ENCODE peak calls at places on chromosomes 5 and 9, in five cellular contexts. One of them, this sample, is unnamed.

GRCh38 chr9:75712690-75713089 is 177.8 kb upstream of the PCSK5 start:
- DNase-seq in hepatocyte: no peak
- DNase-seq in amygdala: no peak
- DNase-seq in MV-4-11: no peak
- DNase-seq in stimulated activated naive CD8-positive, alpha-beta T cell treated with anti-CD3 and anti-CD28 coated beads, Interleukin-15, amount 100 ng/mL, for 72 hours: no peak
- DNase-seq in this sample: peak; percentile 45

GRCh38 chr5:72441861-72442540 is 65.2 kb downstream of the ZNF366 start:
- DNase-seq in stimulated activated naive CD8-positive, alpha-beta T cell treated with anti-CD3 and anti-CD28 coated beads, Interleukin-15, amount 100 ng/mL, for 72 hours: no peak
- DNase-seq in amygdala: no peak
- DNase-seq in hepatocyte: no peak
- DNase-seq in MV-4-11: peak; percentile 30
- DNase-seq in this sample: peak; percentile 97

GRCh38 chr5:172059661-172060100 is 53.2 kb upstream of the FBXW11 start:
- DNase-seq in MV-4-11: no peak
- DNase-seq in stimulated activated naive CD8-positive, alpha-beta T cell treated with anti-CD3 and anti-CD28 coated beads, Interleukin-15, amount 100 ng/mL, for 72 hours: no peak
- DNase-seq in hepatocyte: no peak
- DNase-seq in amygdala: no peak
- DNase-seq in this sample: peak; percentile 14

GRCh38 chr5:135718151-135718550 is 116.3 kb upstream of the SLC25A48 start:
- DNase-seq in amygdala: no peak
- DNase-seq in stimulated activated naive CD8-positive, alpha-beta T cell treated with anti-CD3 and anti-CD28 coated beads, Interleukin-15, amount 100 ng/mL, for 72 hours: no peak
- DNase-seq in hepatocyte: peak; percentile 58
- DNase-seq in MV-4-11: peak; percentile 54
- DNase-seq in this sample: peak; percentile 88

GRCh38 chr5:14260637-14261036 is 117.5 kb downstream of the TRIO start:
- DNase-seq in stimulated activated naive CD8-positive, alpha-beta T cell treated with anti-CD3 and anti-CD28 coated beads, Interleukin-15, amount 100 ng/mL, for 72 hours: no peak
- DNase-seq in amygdala: no peak
- DNase-seq in MV-4-11: no peak
- DNase-seq in hepatocyte: no peak
- DNase-seq in this sample: no peak

GRCh38 chr5:14773588-14773987 is 98.0 kb downstream of the ANKH start:
- DNase-seq in stimulated activated naive CD8-positive, alpha-beta T cell treated with anti-CD3 and anti-CD28 coated beads, Interleukin-15, amount 100 ng/mL, for 72 hours: no peak
- DNase-seq in hepatocyte: no peak
- DNase-seq in amygdala: no peak
- DNase-seq in MV-4-11: no peak
- DNase-seq in this sample: no peak

GRCh38 chr5:125125031-125125823 is 378.8 kb upstream of the ZNF608 start:
- DNase-seq in stimulated activated naive CD8-positive, alpha-beta T cell treated with anti-CD3 and anti-CD28 coated beads, Interleukin-15, amount 100 ng/mL, for 72 hours: no peak
- DNase-seq in amygdala: no peak
- DNase-seq in hepatocyte: no peak
- DNase-seq in MV-4-11: no peak
- DNase-seq in this sample: peak; percentile 28

GRCh38 chr9:90813523-90813922 is 11.9 kb downstream of the SYK start:
- DNase-seq in MV-4-11: no peak
- DNase-seq in amygdala: no peak
- DNase-seq in stimulated activated naive CD8-positive, alpha-beta T cell treated with anti-CD3 and anti-CD28 coated beads, Interleukin-15, amount 100 ng/mL, for 72 hours: no peak
- DNase-seq in hepatocyte: no peak
- DNase-seq in this sample: no peak

GRCh38 chr5:65566505-65566904 is 3.4 kb downstream of the PPWD1 start:
- DNase-seq in MV-4-11: no peak
- DNase-seq in hepatocyte: no peak
- DNase-seq in amygdala: no peak
- DNase-seq in stimulated activated naive CD8-positive, alpha-beta T cell treated with anti-CD3 and anti-CD28 coated beads, Interleukin-15, amount 100 ng/mL, for 72 hours: no peak
- DNase-seq in this sample: no peak

GRCh38 chr9:33290994-33291397 is 680 bp downstream of the NFX1 start:
- DNase-seq in amygdala: no peak
- DNase-seq in MV-4-11: no peak
- DNase-seq in hepatocyte: no peak
- DNase-seq in stimulated activated naive CD8-positive, alpha-beta T cell treated with anti-CD3 and anti-CD28 coated beads, Interleukin-15, amount 100 ng/mL, for 72 hours: no peak
- DNase-seq in this sample: peak; percentile 97

GRCh38 chr9:125142560-125143376 is 560 bp downstream of the SCAI start:
- DNase-seq in MV-4-11: no peak
- DNase-seq in stimulated activated naive CD8-positive, alpha-beta T cell treated with anti-CD3 and anti-CD28 coated beads, Interleukin-15, amount 100 ng/mL, for 72 hours: peak; percentile 11
- DNase-seq in amygdala: no peak
- DNase-seq in hepatocyte: peak; percentile 19
- DNase-seq in this sample: no peak

GRCh38 chr5:122457178-122457826 is 145.3 kb downstream of the SNCAIP start:
- DNase-seq in MV-4-11: no peak
- DNase-seq in amygdala: no peak
- DNase-seq in hepatocyte: no peak
- DNase-seq in stimulated activated naive CD8-positive, alpha-beta T cell treated with anti-CD3 and anti-CD28 coated beads, Interleukin-15, amount 100 ng/mL, for 72 hours: no peak
- DNase-seq in this sample: no peak

GRCh38 chr9:119365291-119366027 is 3.8 kb downstream of the BRINP1 start:
- DNase-seq in MV-4-11: peak; percentile 13
- DNase-seq in stimulated activated naive CD8-positive, alpha-beta T cell treated with anti-CD3 and anti-CD28 coated beads, Interleukin-15, amount 100 ng/mL, for 72 hours: no peak
- DNase-seq in amygdala: no peak
- DNase-seq in hepatocyte: peak; percentile 72
- DNase-seq in this sample: peak; percentile 15

GRCh38 chr5:123176224-123176937 is 87.3 kb downstream of the PRDM6 start:
- DNase-seq in amygdala: no peak
- DNase-seq in hepatocyte: no peak
- DNase-seq in MV-4-11: no peak
- DNase-seq in stimulated activated naive CD8-positive, alpha-beta T cell treated with anti-CD3 and anti-CD28 coated beads, Interleukin-15, amount 100 ng/mL, for 72 hours: no peak
- DNase-seq in this sample: peak; percentile 22

GRCh38 chr5:58921106-58921505 is 338.2 kb downstream of the RAB3C start:
- DNase-seq in MV-4-11: no peak
- DNase-seq in hepatocyte: no peak
- DNase-seq in amygdala: no peak
- DNase-seq in stimulated activated naive CD8-positive, alpha-beta T cell treated with anti-CD3 and anti-CD28 coated beads, Interleukin-15, amount 100 ng/mL, for 72 hours: no peak
- DNase-seq in this sample: peak; percentile 10

GRCh38 chr5:111453747-111454146 is 58.6 kb downstream of the STARD4 start:
- DNase-seq in amygdala: no peak
- DNase-seq in stimulated activated naive CD8-positive, alpha-beta T cell treated with anti-CD3 and anti-CD28 coated beads, Interleukin-15, amount 100 ng/mL, for 72 hours: no peak
- DNase-seq in MV-4-11: no peak
- DNase-seq in hepatocyte: no peak
- DNase-seq in this sample: peak; percentile 13

This sample was measured in bronchial epithelial cell.